ENCODE peak calls at places on chromosomes 1 and 21, in four cellular contexts. U, B, Y and X are unnamed samples.

GRCh38 chr1:222617367-222617951 is 438 bp upstream of the MIA3 start:
- DNase-seq in U (peak; percentile 93), B (peak; percentile 61), Y (peak; percentile 77), X (no peak)

GRCh38 chr21:43195131-43196021 is 26.6 kb downstream of the CRYAA start:
- DNase-seq in U (no peak), B (no peak), Y (no peak), X (peak; percentile 49)

GRCh38 chr1:156813750-156814570 is 2.7 kb downstream of the SH2D2A start:
- DNase-seq in U (peak; percentile 87), B (no peak), Y (peak; percentile 35), X (no peak)

GRCh38 chr1:186142916-186143315 is 232.1 kb downstream of the TPR start:
- DNase-seq in U (no peak), B (no peak), Y (no peak), X (no peak)

GRCh38 chr21:41393876-41394465 is 32.1 kb upstream of the MX1 start:
- DNase-seq in U (no peak), B (no peak), Y (no peak), X (no peak)

GRCh38 chr1:28507646-28508434 is 2.0 kb downstream of the RCC1 start:
- DNase-seq in U (peak; percentile 61), B (no peak), Y (no peak), X (no peak)

GRCh38 chr1:160167580-160167979 is 16.2 kb downstream of the ATP1A4 start:
- DNase-seq in U (no peak), B (no peak), Y (no peak), X (no peak)

GRCh38 chr1:172394167-172394751 is 26.2 kb upstream of the C1orf105 start:
- DNase-seq in U (no peak), B (peak; percentile 88), Y (peak; percentile 4), X (no peak)

GRCh38 chr1:88998716-88999115 is 6.3 kb upstream of the KYAT3 start:
- DNase-seq in U (peak; percentile 74), B (no peak), Y (peak; percentile 64), X (peak; percentile 53)

GRCh38 chr1:24536391-24536840 is 19.5 kb upstream of the NCMAP start:
- DNase-seq in U (no peak), B (peak; percentile 82), Y (peak; percentile 35), X (peak; percentile 23)

GRCh38 chr1:236154126-236154525 is 11.8 kb downstream of the GPR137B start:
- DNase-seq in U (no peak), B (no peak), Y (no peak), X (no peak)

GRCh38 chr1:203512830-203513578 is 19.1 kb downstream of the OPTC start:
- DNase-seq in U (peak; percentile 20), B (no peak), Y (peak; percentile 21), X (no peak)

GRCh38 chr1:46643368-46643775 is 24.8 kb downstream of the ATPAF1 start:
- DNase-seq in U (no peak), B (no peak), Y (peak; percentile 58), X (no peak)

GRCh38 chr1:4652631-4653327 is 1.6 kb upstream of the AJAP1 start:
- DNase-seq in U (peak; percentile 55), B (no peak), Y (peak; percentile 16), X (peak; percentile 92)

GRCh38 chr1:27973771-27974452 is 14.1 kb downstream of the XKR8 start:
- DNase-seq in U (no peak), B (no peak), Y (no peak), X (no peak)

GRCh38 chr21:34814529-34814951 is 145.7 kb downstream of the CLIC6 start:
- DNase-seq in U (no peak), B (no peak), Y (no peak), X (peak; percentile 69)

GRCh38 chr1:235207202-235207565 is 46.1 kb upstream of the RBM34 start:
- DNase-seq in U (peak; percentile 23), B (no peak), Y (no peak), X (no peak)

GRCh38 chr1:58649555-58649954 is 50.3 kb downstream of the MYSM1 start:
- DNase-seq in U (peak; percentile 8), B (no peak), Y (no peak), X (no peak)

GRCh38 chr1:177229781-177230180 is 59.0 kb downstream of the BRINP2 start:
- DNase-seq in U (no peak), B (no peak), Y (no peak), X (no peak)

GRCh38 chr1:162384601-162385279 is 3.2 kb downstream of the C1orf226 start:
- DNase-seq in U (no peak), B (no peak), Y (no peak), X (peak; percentile 6)

GRCh38 chr1:247669225-247669624 is 10.3 kb downstream of the OR13G1 start:
- DNase-seq in U (no peak), B (no peak), Y (no peak), X (no peak)

GRCh38 chr1:94045465-94046056 is 75.4 kb downstream of the ABCA4 start:
- DNase-seq in U (peak; percentile 68), B (no peak), Y (peak; percentile 83), X (peak; percentile 72)

GRCh38 chr1:21313146-21313885 is 23.1 kb upstream of the ECE1 start:
- DNase-seq in U (no peak), B (no peak), Y (no peak), X (peak; percentile 92)

GRCh38 chr1:158071106-158071505 is 77.7 kb downstream of the KIRREL1 start:
- DNase-seq in U (no peak), B (no peak), Y (no peak), X (no peak)

GRCh38 chr1:4593106-4593505 is 61.3 kb upstream of the AJAP1 start:
- DNase-seq in U (no peak), B (no peak), Y (no peak), X (no peak)

GRCh38 chr1:222820159-222820732 is 5.4 kb downstream of the DISP1 start:
- DNase-seq in U (no peak), B (no peak), Y (no peak), X (no peak)

GRCh38 chr1:83761084-83761760 is 237.7 kb downstream of the TTLL7 start:
- DNase-seq in U (no peak), B (peak; percentile 45), Y (no peak), X (no peak)

GRCh38 chr1:64186138-64186897 is 17.1 kb upstream of the UBE2U start:
- DNase-seq in U (peak; percentile 8), B (no peak), Y (no peak), X (no peak)

GRCh38 chr1:20119351-20119750 is at the start of gene PLA2G2D:
- DNase-seq in U (no peak), B (no peak), Y (no peak), X (no peak)

GRCh38 chr1:183022202-183023145 is 746 bp upstream of the LAMC1 start:
- DNase-seq in U (peak; percentile 63), B (peak; percentile 49), Y (peak; percentile 73), X (peak; percentile 37)

GRCh38 chr1:173868266-173869107 is at the start of gene ZBTB37:
- DNase-seq in U (peak; percentile 98), B (no peak), Y (peak; percentile 74), X (peak; percentile 92)

GRCh38 chr1:3684031-3684430 is 31.7 kb downstream of the TP73 start:
- DNase-seq in U (peak; percentile 61), B (no peak), Y (no peak), X (no peak)

GRCh38 chr1:168609133-168609715 is 32.8 kb downstream of the XCL1 start:
- DNase-seq in U (peak; percentile 19), B (no peak), Y (no peak), X (no peak)

GRCh38 chr1:94727846-94728715 is 92.1 kb upstream of the SLC44A3 start:
- DNase-seq in U (no peak), B (no peak), Y (peak; percentile 54), X (no peak)

GRCh38 chr1:89519779-89520358 is 4.8 kb upstream of the LRRC8B start:
- DNase-seq in U (peak; percentile 65), B (no peak), Y (peak; percentile 32), X (peak; percentile 54)

GRCh38 chr1:225691377-225691776 is 38.5 kb upstream of the ENAH start:
- DNase-seq in U (no peak), B (no peak), Y (peak; percentile 77), X (no peak)

GRCh38 chr1:182978158-182978853 is 25.3 kb upstream of the SHCBP1L start:
- DNase-seq in U (no peak), B (no peak), Y (no peak), X (no peak)

GRCh38 chr1:245177071-245177900 is 22.5 kb downstream of the KIF26B start:
- DNase-seq in U (no peak), B (no peak), Y (no peak), X (peak; percentile 71)
- TF ChIP-seq NFIC in U (no peak), B (no peak), Y (no peak), X (no peak)

GRCh38 chr1:2206813-2207488 is 12.4 kb upstream of the FAAP20 start:
- DNase-seq in U (peak; percentile 85), B (no peak), Y (no peak), X (no peak)
- H3K4me3 ChIP-seq in U (peak overlapping the region; percentile 12), B (no peak overlapping the region), Y (peak overlapping the region; percentile 54), X (no peak overlapping the region)

GRCh38 chr1:22431965-22432364 is 19.7 kb upstream of the ZBTB40 start:
- DNase-seq in U (no peak), B (no peak), Y (no peak), X (no peak)
- TF ChIP-seq NFIC in U (no peak), B (no peak), Y (no peak), X (no peak)

GRCh38 chr1:244394346-244394745 is 57.4 kb downstream of the ADSS2 start:
- DNase-seq in U (no peak), B (no peak), Y (no peak), X (no peak)

GRCh38 chr1:244395965-244396364 is 55.7 kb downstream of the ADSS2 start:
- DNase-seq in U (peak; percentile 37), B (no peak), Y (no peak), X (no peak)

GRCh38 chr1:244393604-244394176 is 58.0 kb downstream of the ADSS2 start:
- DNase-seq in U (peak; percentile 90), B (no peak), Y (no peak), X (no peak)

GRCh38 chr1:244397086-244397485 is 54.6 kb downstream of the ADSS2 start:
- DNase-seq in U (no peak), B (no peak), Y (no peak), X (no peak)

GRCh38 chr1:244394851-244395765 is 56.6 kb downstream of the ADSS2 start:
- DNase-seq in U (no peak), B (no peak), Y (no peak), X (no peak)
- H3K4me3 ChIP-seq in U (no peak overlapping the region), B (no peak overlapping the region), Y (no peak overlapping the region), X (no peak overlapping the region)